ENCODE peak calls at places on chromosomes 4 and X, in eight cellular contexts. Z, U, G, J, V, T, P and E are unnamed samples.

GRCh38 chrX:153690466-153690865 is 2.7 kb downstream of the SLC6A8 start:
- DNase-seq in Z (no peak), U (no peak), G (no peak), J (no peak), V (peak; percentile 35), T (no peak), P (no peak), E (no peak)

GRCh38 chr4:5858020-5858769 is 34.7 kb downstream of the CRMP1 start:
- DNase-seq in Z (no peak), U (no peak), G (no peak), J (no peak), V (peak; percentile 54), T (no peak), P (no peak), E (no peak)

GRCh38 chr4:183422962-183423653 is 21.3 kb upstream of the CDKN2AIP start:
- DNase-seq in Z (no peak), U (peak; percentile 25), G (no peak), J (no peak), V (no peak), T (no peak), P (peak; percentile 73), E (no peak)

GRCh38 chrX:131728295-131729145 is 184.6 kb downstream of the OR13H1 start:
- DNase-seq in Z (peak; percentile 80), U (no peak), G (no peak), J (no peak), V (no peak), T (no peak), P (peak; percentile 65), E (no peak)

GRCh38 chr4:148574502-148574901 is 132.3 kb upstream of the NR3C2 start:
- DNase-seq in Z (no peak), U (no peak), G (no peak), J (no peak), V (no peak), T (no peak), P (peak; percentile 63), E (no peak)

GRCh38 chrX:9420513-9420912 is 44.3 kb upstream of the TBL1X start:
- DNase-seq in Z (no peak), U (peak; percentile 17), G (no peak), J (no peak), V (no peak), T (no peak), P (no peak), E (no peak)

GRCh38 chrX:150934453-150934852 is 36.0 kb upstream of the CD99L2 start:
- DNase-seq in Z (no peak), U (peak; percentile 36), G (no peak), J (no peak), V (no peak), T (no peak), P (peak; percentile 72), E (no peak)

GRCh38 chr4:38857354-38858096 is 908 bp upstream of the TLR6 start:
- DNase-seq in Z (no peak), U (peak; percentile 84), G (peak; percentile 20), J (peak; percentile 30), V (no peak), T (no peak), P (peak; percentile 93), E (no peak)

GRCh38 chr4:63063765-63064164 is 1345.5 kb downstream of the TECRL start:
- DNase-seq in Z (no peak), U (no peak), G (no peak), J (no peak), V (no peak), T (no peak), P (peak; percentile 3), E (no peak)

GRCh38 chr4:3436798-3437581 is 4.8 kb upstream of the HGFAC start:
- DNase-seq in Z (peak; percentile 75), U (peak; percentile 25), G (no peak), J (no peak), V (peak; percentile 89), T (no peak), P (peak; percentile 63), E (peak; percentile 79)

GRCh38 chr4:3313556-3314228 is 20.9 kb downstream of the RGS12 start:
- DNase-seq in Z (peak; percentile 17), U (no peak), G (no peak), J (peak; percentile 14), V (no peak), T (no peak), P (no peak), E (peak; percentile 43)

GRCh38 chr4:5707366-5708133 is 809 bp downstream of the EVC2 start:
- DNase-seq in Z (no peak), U (no peak), G (no peak), J (no peak), V (no peak), T (no peak), P (no peak), E (no peak)

GRCh38 chrX:38095971-38096529 is 89.7 kb downstream of the SYTL5 start:
- DNase-seq in Z (no peak), U (no peak), G (no peak), J (no peak), V (no peak), T (no peak), P (peak; percentile 66), E (no peak)

GRCh38 chr4:2352171-2352570 is 66.3 kb downstream of the ZFYVE28 start:
- DNase-seq in Z (no peak), U (no peak), G (no peak), J (peak; percentile 15), V (peak; percentile 60), T (no peak), P (no peak), E (peak; percentile 42)

GRCh38 chrX:9476810-9477575 is 12.1 kb downstream of the TBL1X start:
- DNase-seq in Z (no peak), U (no peak), G (no peak), J (no peak), V (no peak), T (no peak), P (no peak), E (no peak)

GRCh38 chr4:152927737-152928136 is 8.4 kb upstream of the FHDC1 start:
- DNase-seq in Z (no peak), U (no peak), G (no peak), J (no peak), V (no peak), T (no peak), P (no peak), E (no peak)

GRCh38 chr4:165368114-165368513 is 10.7 kb upstream of the CPE start:
- DNase-seq in Z (no peak), U (no peak), G (no peak), J (no peak), V (no peak), T (no peak), P (no peak), E (no peak)

GRCh38 chrX:125152011-125152410 is 167.7 kb upstream of the TEX13C start:
- DNase-seq in Z (no peak), U (no peak), G (no peak), J (no peak), V (no peak), T (no peak), P (no peak), E (no peak)

DNA sequence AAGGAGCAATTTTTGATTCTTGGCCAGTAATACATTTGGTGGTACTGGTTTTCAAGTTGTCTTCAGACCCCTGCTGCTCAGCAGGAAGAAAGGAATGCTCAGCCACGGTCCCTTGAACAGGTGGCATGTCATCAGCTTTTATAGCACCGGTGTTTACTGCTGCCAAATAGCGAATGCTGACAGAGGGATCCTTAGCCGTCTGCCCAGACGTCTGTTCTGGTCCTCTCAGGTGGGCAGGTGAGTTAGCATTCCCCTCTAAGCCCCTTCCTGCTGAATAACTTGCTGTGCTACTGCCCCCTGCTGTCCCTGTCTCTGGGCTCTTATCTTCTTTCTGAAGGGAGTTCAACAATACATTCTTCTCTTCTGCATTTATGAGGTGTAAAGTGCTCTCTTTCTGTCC is 28.4 kb downstream of the BOD1L1 start:
- DNase-seq in Z (no peak), U (no peak), G (no peak), J (no peak), V (no peak), T (no peak), P (no peak), E (no peak)
- TF ChIP-seq CTCF in Z (no peak), U (peak; percentile 33), G (peak; percentile 15), J (no peak), V (no peak), T (no peak), P (peak; percentile 27), E (no peak)

GRCh38 chr4:26862381-26862915 is 1.8 kb downstream of the STIM2 start:
- DNase-seq in Z (no peak), U (no peak), G (no peak), J (no peak), V (no peak), T (no peak), P (no peak), E (no peak)
- H3K4me1 ChIP-seq in Z (peaks cover 74% of the 10 kb centered on the region), U (peaks cover 34% of the 10 kb centered on the region), G (peaks cover 84% of the 10 kb centered on the region), J (peaks cover 72% of the 10 kb centered on the region), V (peaks cover 70% of the 10 kb centered on the region), T (peaks cover 22% of the 10 kb centered on the region), P (peaks cover 12% of the 10 kb centered on the region), E (peaks cover 56% of the 10 kb centered on the region)

GRCh38 chr4:7333801-7334421 is 100.8 kb downstream of the PSAPL1 start:
- DNase-seq in Z (no peak), U (peak; percentile 25), G (no peak), J (no peak), V (no peak), T (no peak), P (no peak), E (no peak)
- TF ChIP-seq CTCF in Z (no peak), U (peak; percentile 33), G (no peak), J (no peak), V (no peak), T (no peak), P (peak; percentile 10), E (no peak)

GRCh38 chr4:168637872-168638756 is 141.3 kb downstream of the PALLD start:
- DNase-seq in Z (no peak), U (peak; percentile 62), G (no peak), J (no peak), V (no peak), T (no peak), P (peak; percentile 75), E (no peak)

GRCh38 chr4:168643083-168643795 is 146.4 kb downstream of the PALLD start:
- DNase-seq in Z (no peak), U (peak; percentile 64), G (no peak), J (no peak), V (no peak), T (no peak), P (peak; percentile 53), E (no peak)

GRCh38 chr4:168636506-168637176 is 139.8 kb downstream of the PALLD start:
- DNase-seq in Z (no peak), U (peak; percentile 81), G (no peak), J (no peak), V (no peak), T (no peak), P (peak; percentile 91), E (no peak)

GRCh38 chr4:168641811-168642140 is 144.9 kb downstream of the PALLD start:
- DNase-seq in Z (no peak), U (no peak), G (no peak), J (no peak), V (no peak), T (no peak), P (no peak), E (no peak)

GRCh38 chr4:168639914-168640313 is 143.1 kb downstream of the PALLD start:
- DNase-seq in Z (no peak), U (peak; percentile 50), G (peak; percentile 27), J (no peak), V (no peak), T (no peak), P (no peak), E (no peak)
- H3K4me1 ChIP-seq in Z (peaks cover 21% of the 10 kb centered on the region), U (peaks cover 25% of the 10 kb centered on the region), G (peaks cover 71% of the 10 kb centered on the region), J (peaks cover 65% of the 10 kb centered on the region), V (no peaks in the 10 kb centered on the region), T (peaks cover 5% of the 10 kb centered on the region), P (peaks cover 16% of the 10 kb centered on the region), E (peaks cover 11% of the 10 kb centered on the region)